ENCODE peak calls at places on chromosome 14, in ten cellular contexts. V is GM23248, K is GM06990, N is AG08396, J is kidney tubule cell, Y is fibroblast of pulmonary artery, D is left ventricle myocardium inferior, G is neuronal stem cell, I is hypothalamus, F is GM03348. T is an unnamed sample.
A peak's percentile ranks its signal among the peaks of the same experiment; 100 is the strongest.

GRCh38 chr14:53613404-53614253 is 343.0 kb downstream of the BMP4 start:
- DNase-seq in V (no peak), K (peak; percentile 91), N (peak; percentile 43), J (peak; percentile 92), Y (no peak), D (no peak), G (peak; percentile 46), I (no peak), F (no peak), T (peak; percentile 72)

GRCh38 chr14:75046275-75046674 is 5.0 kb downstream of the MLH3 start:
- DNase-seq in V (no peak), K (no peak), N (no peak), J (no peak), Y (no peak), D (no peak), G (no peak), I (no peak), F (no peak), T (peak; percentile 28)

GRCh38 chr14:58426819-58427288 is 477 bp downstream of the TIMM9 start:
- DNase-seq in V (peak; percentile 72), K (peak; percentile 80), N (peak; percentile 65), J (peak; percentile 68), Y (peak; percentile 75), D (peak; percentile 57), G (peak; percentile 77), I (peak; percentile 90), F (peak; percentile 76), T (peak; percentile 74)

GRCh38 chr14:73238262-73238852 is 1.1 kb downstream of the PAPLN start:
- DNase-seq in V (peak; percentile 77), K (no peak), N (peak; percentile 85), J (peak; percentile 84), Y (peak; percentile 81), D (no peak), G (no peak), I (no peak), F (peak; percentile 78), T (peak; percentile 72)

GRCh38 chr14:20680843-20681347 is 3.5 kb upstream of the RNASE4 start:
- DNase-seq in V (no peak), K (no peak), N (peak; percentile 68), J (no peak), Y (no peak), D (no peak), G (no peak), I (peak; percentile 37), F (peak; percentile 60), T (no peak)

GRCh38 chr14:93893550-93894329 is 33.4 kb upstream of the FAM181A start:
- DNase-seq in V (peak; percentile 3), K (no peak), N (no peak), J (no peak), Y (no peak), D (no peak), G (peak; percentile 50), I (no peak), F (no peak), T (no peak)

GRCh38 chr14:51342226-51342625 is 102.2 kb downstream of the TMX1 start:
- DNase-seq in V (peak; percentile 50), K (no peak), N (no peak), J (peak; percentile 75), Y (no peak), D (no peak), G (no peak), I (no peak), F (no peak), T (peak; percentile 38)

GRCh38 chr14:101482066-101482465 is 79.2 kb upstream of the DIO3 start:
- DNase-seq in V (no peak), K (no peak), N (no peak), J (no peak), Y (no peak), D (no peak), G (no peak), I (no peak), F (no peak), T (no peak)

GRCh38 chr14:65849558-65849957 is 437.0 kb downstream of the FUT8 start:
- DNase-seq in V (no peak), K (no peak), N (no peak), J (no peak), Y (no peak), D (no peak), G (peak; percentile 75), I (no peak), F (no peak), T (no peak)

GRCh38 chr14:45249847-45250575 is 3.0 kb downstream of the MIS18BP1 start:
- DNase-seq in V (peak; percentile 34), K (peak; percentile 19), N (peak; percentile 47), J (no peak), Y (peak; percentile 86), D (no peak), G (no peak), I (no peak), F (peak; percentile 16), T (peak; percentile 64)

GRCh38 chr14:47626151-47627035 is 49.0 kb downstream of the MDGA2 start:
- DNase-seq in V (no peak), K (no peak), N (no peak), J (no peak), Y (no peak), D (no peak), G (no peak), I (no peak), F (no peak), T (no peak)

GRCh38 chr14:74488788-74489397 is 4.2 kb downstream of the NPC2 start:
- DNase-seq in V (peak; percentile 47), K (no peak), N (peak; percentile 25), J (peak; percentile 73), Y (peak; percentile 72), D (no peak), G (no peak), I (no peak), F (no peak), T (peak; percentile 84)

GRCh38 chr14:80350707-80351106 is 139.4 kb upstream of the DIO2 start:
- DNase-seq in V (no peak), K (no peak), N (no peak), J (no peak), Y (peak; percentile 5), D (no peak), G (no peak), I (no peak), F (no peak), T (no peak)

GRCh38 chr14:105853089-105853906 is 326.9 kb downstream of the TMEM121 start:
- DNase-seq in V (no peak), K (no peak), N (no peak), J (no peak), Y (no peak), D (no peak), G (no peak), I (no peak), F (no peak), T (no peak)

GRCh38 chr14:68191567-68192321 is 372.2 kb downstream of the RAD51B start:
- DNase-seq in V (no peak), K (no peak), N (no peak), J (peak; percentile 98), Y (peak; percentile 71), D (no peak), G (no peak), I (no peak), F (no peak), T (no peak)

GRCh38 chr14:103121846-103122577 is 1.2 kb upstream of the TNFAIP2 start:
- DNase-seq in V (peak; percentile 63), K (no peak), N (no peak), J (peak; percentile 99), Y (peak; percentile 92), D (peak; percentile 91), G (no peak), I (no peak), F (peak; percentile 69), T (peak; percentile 89)

GRCh38 chr14:79706382-79706781 is 504.9 kb downstream of the DIO2 start:
- DNase-seq in V (no peak), K (no peak), N (no peak), J (no peak), Y (no peak), D (no peak), G (no peak), I (no peak), F (no peak), T (no peak)

GRCh38 chr14:88829685-88830302 is 5.3 kb downstream of the TTC8 start:
- DNase-seq in V (no peak), K (no peak), N (no peak), J (no peak), Y (no peak), D (no peak), G (no peak), I (no peak), F (no peak), T (no peak)

GRCh38 chr14:72480465-72481243 is 413.2 kb downstream of the DPF3 start:
- DNase-seq in V (no peak), K (no peak), N (no peak), J (no peak), Y (peak; percentile 4), D (no peak), G (no peak), I (no peak), F (no peak), T (no peak)

GRCh38 chr14:94113908-94114588 is 3.5 kb downstream of the IFI27 start:
- DNase-seq in V (no peak), K (no peak), N (no peak), J (peak; percentile 24), Y (no peak), D (no peak), G (no peak), I (no peak), F (no peak), T (peak; percentile 22)

GRCh38 chr14:65421201-65421981 is 8.9 kb downstream of the FUT8 start:
- DNase-seq in V (peak; percentile 89), K (no peak), N (peak; percentile 39), J (peak; percentile 96), Y (peak; percentile 43), D (no peak), G (no peak), I (no peak), F (peak; percentile 60), T (no peak)

T was measured in dermis blood vessel endothelial cell.